ENCODE peak calls at places on chromosomes 6 and 20, in nine cellular contexts. B, Q, X, E, J, G, O, Z and R are unnamed samples.

GRCh38 chr20:46022411-46023147 is 6.4 kb upstream of the SLC12A5 start:
- DNase-seq in X (peak; percentile 55), Z (peak; percentile 28), E (peak; percentile 27), Q (peak; percentile 54), J (peak; percentile 82), O (peak; percentile 58), G (peak; percentile 48), B (peak; percentile 53), R (no peak)

GRCh38 chr6:132391391-132392291 is 9.6 kb downstream of the MOXD1 start:
- DNase-seq in B (no peak), J (no peak), E (peak; percentile 72), Z (peak; percentile 83), O (peak; percentile 87), G (no peak), X (no peak), Q (no peak), R (no peak)

GRCh38 chr6:25329982-25330381 is 50.8 kb downstream of the CARMIL1 start:
- DNase-seq in Z (no peak), O (no peak), G (no peak), E (no peak), Q (no peak), X (no peak), J (no peak), B (no peak), R (no peak)

GRCh38 chr20:1417273-1417672 is 24.4 kb upstream of the FKBP1A start:
- DNase-seq in Q (no peak), G (no peak), Z (peak; percentile 71), J (no peak), O (peak; percentile 46), E (no peak), X (no peak), B (no peak), R (no peak)

GRCh38 chr6:100269189-100269588 is 195.5 kb downstream of the SIM1 start:
- DNase-seq in B (no peak), J (no peak), G (no peak), Q (no peak), O (peak; percentile 64), X (no peak), Z (peak; percentile 72), E (peak; percentile 89), R (no peak)

GRCh38 chr6:26385734-26386125 is 2.8 kb downstream of the BTN2A2 start:
- DNase-seq in O (no peak), B (no peak), X (no peak), Q (no peak), Z (no peak), J (no peak), E (no peak), G (no peak), R (no peak)

GRCh38 chr20:51326241-51326819 is 216.2 kb downstream of the NFATC2 start:
- DNase-seq in X (no peak), G (peak; percentile 25), Q (no peak), O (peak; percentile 84), B (peak; percentile 59), E (peak; percentile 61), J (peak; percentile 40), Z (peak; percentile 75), R (no peak)

GRCh38 chr20:58597021-58597940 is 53.8 kb upstream of the STX16 start:
- DNase-seq in E (peak; percentile 76), Q (peak; percentile 17), G (no peak), Z (peak; percentile 55), J (no peak), B (no peak), X (no peak), O (peak; percentile 79), R (peak; percentile 49)

GRCh38 chr6:13457577-13457976 is 29.8 kb downstream of the GFOD1 start:
- DNase-seq in Z (peak; percentile 80), J (no peak), E (peak; percentile 71), B (no peak), Q (no peak), X (no peak), G (no peak), O (peak; percentile 40), R (no peak)

GRCh38 chr6:121305957-121306607 is 28.2 kb downstream of the TBC1D32 start:
- DNase-seq in Q (no peak), Z (peak; percentile 50), O (no peak), J (peak; percentile 28), E (peak; percentile 48), B (no peak), G (peak; percentile 38), X (no peak), R (peak; percentile 28)

GRCh38 chr6:168615837-168616236 is 174.9 kb downstream of the SMOC2 start:
- DNase-seq in J (no peak), G (no peak), O (no peak), E (no peak), Z (no peak), X (no peak), B (no peak), Q (no peak), R (no peak)

GRCh38 chr20:46963196-46963529 is 68.5 kb downstream of the EYA2 start:
- DNase-seq in E (no peak), G (no peak), Z (no peak), Q (no peak), O (no peak), J (no peak), B (no peak), X (no peak), R (no peak)

GRCh38 chr6:28225056-28225834 is at the start of gene ZSCAN9:
- DNase-seq in O (peak; percentile 90), X (peak; percentile 60), G (peak; percentile 81), Z (peak; percentile 84), E (peak; percentile 92), J (peak; percentile 80), B (peak; percentile 73), Q (peak; percentile 65), R (peak; percentile 95)

GRCh38 chr6:119234457-119234856 is 115.1 kb downstream of the MAN1A1 start:
- DNase-seq in G (no peak), O (no peak), J (no peak), Q (no peak), B (no peak), X (no peak), Z (peak; percentile 11), E (no peak), R (no peak)

GRCh38 chr6:13848553-13849150 is 34.3 kb upstream of the MCUR1 start:
- DNase-seq in O (no peak), G (no peak), X (no peak), Q (no peak), E (no peak), B (no peak), J (no peak), Z (no peak), R (no peak)

GRCh38 chr6:3259491-3259958 is 778 bp downstream of the PSMG4 start:
- DNase-seq in E (peak; percentile 35), O (peak; percentile 60), J (no peak), Q (no peak), Z (no peak), G (peak; percentile 52), B (no peak), X (no peak), R (peak; percentile 50)

GRCh38 chr6:120938164-120938875 is 396.0 kb downstream of the TBC1D32 start:
- DNase-seq in O (no peak), J (no peak), X (no peak), Z (no peak), G (no peak), B (no peak), E (no peak), Q (no peak), R (no peak)

GRCh38 chr6:74415056-74415455 is 719.1 kb downstream of the CD109 start:
- DNase-seq in E (no peak), B (no peak), X (no peak), G (no peak), J (no peak), O (peak; percentile 8), Q (no peak), Z (peak; percentile 37), R (no peak)